ENCODE peak calls at places on chromosome 13, in six cellular contexts. One of them, this sample, is unnamed.

GRCh38 chr13:109737606-109738005 is 48.8 kb downstream of the IRS2 start:
- DNase-seq in HL-60: no peak
- DNase-seq in neural crest cell: no peak
- DNase-seq in astrocyte of the spinal cord: peak
- DNase-seq in GM06990: no peak
- DNase-seq in lower leg skin: no peak
- DNase-seq in this sample: no peak

GRCh38 chr13:103803349-103803748 is 737.1 kb upstream of the SLC10A2 start:
- DNase-seq in HL-60: no peak
- DNase-seq in neural crest cell: no peak
- DNase-seq in astrocyte of the spinal cord: no peak
- DNase-seq in GM06990: no peak
- DNase-seq in lower leg skin: no peak
- DNase-seq in this sample: no peak

GRCh38 chr13:110354715-110355473 is 47.8 kb downstream of the COL4A2 start:
- DNase-seq in HL-60: no peak
- DNase-seq in neural crest cell: no peak
- DNase-seq in astrocyte of the spinal cord: no peak
- DNase-seq in GM06990: peak
- DNase-seq in lower leg skin: no peak
- DNase-seq in this sample: peak

GRCh38 chr13:65882810-65883209 is 1347.3 kb downstream of the PCDH9 start:
- DNase-seq in HL-60: no peak
- DNase-seq in neural crest cell: no peak
- DNase-seq in astrocyte of the spinal cord: no peak
- DNase-seq in GM06990: no peak
- DNase-seq in lower leg skin: no peak
- DNase-seq in this sample: no peak

GRCh38 chr13:42328672-42329071 is 56.7 kb downstream of the AKAP11 start:
- DNase-seq in HL-60: no peak
- DNase-seq in neural crest cell: no peak
- DNase-seq in astrocyte of the spinal cord: peak
- DNase-seq in GM06990: peak
- DNase-seq in lower leg skin: no peak
- DNase-seq in this sample: no peak

GRCh38 chr13:22047082-22047784 is 376.4 kb downstream of the FGF9 start:
- DNase-seq in HL-60: no peak
- DNase-seq in neural crest cell: no peak
- DNase-seq in astrocyte of the spinal cord: no peak
- DNase-seq in GM06990: no peak
- DNase-seq in lower leg skin: no peak
- DNase-seq in this sample: no peak

GRCh38 chr13:40598599-40598998 is 67.8 kb downstream of the FOXO1 start:
- DNase-seq in HL-60: no peak
- DNase-seq in neural crest cell: no peak
- DNase-seq in astrocyte of the spinal cord: no peak
- DNase-seq in GM06990: no peak
- DNase-seq in lower leg skin: no peak
- DNase-seq in this sample: no peak

GRCh38 chr13:18954254-18954653 is 227.4 kb downstream of the TUBA3C start:
- DNase-seq in HL-60: no peak
- DNase-seq in neural crest cell: no peak
- DNase-seq in astrocyte of the spinal cord: no peak
- DNase-seq in GM06990: no peak
- DNase-seq in lower leg skin: no peak
- DNase-seq in this sample: no peak

GRCh38 chr13:77536358-77536757 is 852 bp downstream of the SCEL start:
- DNase-seq in HL-60: no peak
- DNase-seq in neural crest cell: no peak
- DNase-seq in astrocyte of the spinal cord: no peak
- DNase-seq in GM06990: no peak
- DNase-seq in lower leg skin: no peak
- DNase-seq in this sample: no peak

GRCh38 chr13:27962982-27963381 is 6.1 kb downstream of the CDX2 start:
- DNase-seq in HL-60: no peak
- DNase-seq in neural crest cell: no peak
- DNase-seq in astrocyte of the spinal cord: no peak
- DNase-seq in GM06990: no peak
- DNase-seq in lower leg skin: no peak
- DNase-seq in this sample: no peak

GRCh38 chr13:111394211-111394922 is 73.9 kb downstream of the TEX29 start:
- DNase-seq in HL-60: no peak
- DNase-seq in neural crest cell: no peak
- DNase-seq in astrocyte of the spinal cord: no peak
- DNase-seq in GM06990: no peak
- DNase-seq in lower leg skin: no peak
- DNase-seq in this sample: no peak

GRCh38 chr13:47291116-47291656 is 394.3 kb upstream of the HTR2A start:
- DNase-seq in HL-60: no peak
- DNase-seq in neural crest cell: no peak
- DNase-seq in astrocyte of the spinal cord: no peak
- DNase-seq in GM06990: no peak
- DNase-seq in lower leg skin: no peak
- DNase-seq in this sample: no peak

GRCh38 chr13:112643759-112644459 is 45.9 kb upstream of the ATP11A start:
- DNase-seq in HL-60: no peak
- DNase-seq in neural crest cell: no peak
- DNase-seq in astrocyte of the spinal cord: no peak
- DNase-seq in GM06990: no peak
- DNase-seq in lower leg skin: no peak
- DNase-seq in this sample: no peak

GRCh38 chr13:73399347-73400216 is 340.8 kb downstream of the KLF5 start:
- DNase-seq in HL-60: no peak
- DNase-seq in neural crest cell: no peak
- DNase-seq in astrocyte of the spinal cord: no peak
- DNase-seq in GM06990: no peak
- DNase-seq in lower leg skin: no peak
- DNase-seq in this sample: no peak

GRCh38 chr13:111604087-111604486 is 283.6 kb downstream of the TEX29 start:
- DNase-seq in HL-60: no peak
- DNase-seq in neural crest cell: no peak
- DNase-seq in astrocyte of the spinal cord: no peak
- DNase-seq in GM06990: no peak
- DNase-seq in lower leg skin: no peak
- DNase-seq in this sample: no peak

GRCh38 chr13:89969996-89970709 is 1377.3 kb upstream of the MIR17HG start:
- DNase-seq in HL-60: no peak
- DNase-seq in neural crest cell: no peak
- DNase-seq in astrocyte of the spinal cord: peak
- DNase-seq in GM06990: no peak
- DNase-seq in lower leg skin: no peak
- DNase-seq in this sample: no peak

GRCh38 chr13:96898855-96899254 is 95.4 kb downstream of the OXGR1 start:
- DNase-seq in HL-60: no peak
- DNase-seq in neural crest cell: no peak
- DNase-seq in astrocyte of the spinal cord: no peak
- DNase-seq in GM06990: no peak
- DNase-seq in lower leg skin: no peak
- DNase-seq in this sample: no peak

GRCh38 chr13:92721610-92722009 is 505.0 kb upstream of the GPC6 start:
- DNase-seq in HL-60: no peak
- DNase-seq in neural crest cell: no peak
- DNase-seq in astrocyte of the spinal cord: no peak
- DNase-seq in GM06990: no peak
- DNase-seq in lower leg skin: no peak
- DNase-seq in this sample: no peak

GRCh38 chr13:113356594-113356993 is 7.3 kb downstream of the GRTP1 start:
- DNase-seq in HL-60: no peak
- DNase-seq in neural crest cell: no peak
- DNase-seq in astrocyte of the spinal cord: no peak
- DNase-seq in GM06990: no peak
- DNase-seq in lower leg skin: no peak
- DNase-seq in this sample: no peak

GRCh38 chr13:61463027-61463426 is 47.4 kb upstream of the PCDH20 start:
- DNase-seq in HL-60: no peak
- DNase-seq in neural crest cell: no peak
- DNase-seq in astrocyte of the spinal cord: no peak
- DNase-seq in GM06990: no peak
- DNase-seq in lower leg skin: no peak
- DNase-seq in this sample: no peak

GRCh38 chr13:61470801-61471200 is 55.2 kb upstream of the PCDH20 start:
- DNase-seq in HL-60: no peak
- DNase-seq in neural crest cell: no peak
- DNase-seq in astrocyte of the spinal cord: no peak
- DNase-seq in GM06990: no peak
- DNase-seq in lower leg skin: no peak
- DNase-seq in this sample: no peak

DNA sequence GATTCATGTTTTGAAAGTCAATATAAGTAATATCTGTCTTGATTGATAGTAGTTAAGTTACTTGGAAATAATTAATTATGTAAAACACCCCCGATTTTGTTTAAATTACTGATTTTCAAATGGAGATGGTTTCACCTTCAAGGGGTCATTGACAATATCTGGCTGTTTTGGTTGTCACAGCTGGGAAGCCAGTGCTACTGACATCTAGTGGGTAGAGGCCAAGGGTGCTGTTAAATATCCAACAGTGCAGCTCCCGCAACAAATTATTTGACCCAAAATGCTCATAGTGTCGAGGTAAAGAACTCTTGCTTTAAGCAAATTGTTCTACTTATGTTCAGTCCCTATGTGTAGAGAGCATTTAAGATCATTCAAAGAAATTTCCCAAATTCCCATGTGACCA is 50.6 kb upstream of the PCDH20 start:
- DNase-seq in HL-60: no peak
- DNase-seq in neural crest cell: no peak
- DNase-seq in astrocyte of the spinal cord: no peak
- DNase-seq in GM06990: no peak
- DNase-seq in lower leg skin: no peak
- DNase-seq in this sample: no peak
- TF ChIP-seq CTCF in HL-60: no peak
- TF ChIP-seq CTCF in neural crest cell: peak
- TF ChIP-seq CTCF in astrocyte of the spinal cord: no peak
- TF ChIP-seq CTCF in GM06990: no peak
- TF ChIP-seq CTCF in lower leg skin: no peak
- TF ChIP-seq CTCF in this sample: no peak

GRCh38 chr13:36062249-36062648 is 68.9 kb downstream of the DCLK1 start:
- DNase-seq in HL-60: no peak
- DNase-seq in neural crest cell: no peak
- DNase-seq in astrocyte of the spinal cord: no peak
- DNase-seq in GM06990: no peak
- DNase-seq in lower leg skin: no peak
- DNase-seq in this sample: no peak

GRCh38 chr13:36057041-36057440 is 74.1 kb downstream of the DCLK1 start:
- DNase-seq in HL-60: no peak
- DNase-seq in neural crest cell: no peak
- DNase-seq in astrocyte of the spinal cord: no peak
- DNase-seq in GM06990: no peak
- DNase-seq in lower leg skin: no peak
- DNase-seq in this sample: no peak

GRCh38 chr13:36054041-36054440 is 77.1 kb downstream of the DCLK1 start:
- DNase-seq in HL-60: no peak
- DNase-seq in neural crest cell: no peak
- DNase-seq in astrocyte of the spinal cord: no peak
- DNase-seq in GM06990: no peak
- DNase-seq in lower leg skin: no peak
- DNase-seq in this sample: no peak

GRCh38 chr13:36059366-36059765 is 71.8 kb downstream of the DCLK1 start:
- DNase-seq in HL-60: no peak
- DNase-seq in neural crest cell: no peak
- DNase-seq in astrocyte of the spinal cord: no peak
- DNase-seq in GM06990: no peak
- DNase-seq in lower leg skin: no peak
- DNase-seq in this sample: no peak
- TF ChIP-seq CTCF in HL-60: no peak
- TF ChIP-seq CTCF in neural crest cell: no peak
- TF ChIP-seq CTCF in astrocyte of the spinal cord: no peak
- TF ChIP-seq CTCF in GM06990: no peak
- TF ChIP-seq CTCF in lower leg skin: no peak
- TF ChIP-seq CTCF in this sample: no peak

GRCh38 chr13:98467263-98467985 is 109.5 kb downstream of the STK24 start:
- DNase-seq in HL-60: no peak
- DNase-seq in neural crest cell: no peak
- DNase-seq in astrocyte of the spinal cord: no peak
- DNase-seq in GM06990: no peak
- DNase-seq in lower leg skin: no peak
- DNase-seq in this sample: no peak

GRCh38 chr13:98462946-98463345 is 114.0 kb downstream of the STK24 start:
- DNase-seq in HL-60: no peak
- DNase-seq in neural crest cell: no peak
- DNase-seq in astrocyte of the spinal cord: no peak
- DNase-seq in GM06990: no peak
- DNase-seq in lower leg skin: no peak
- DNase-seq in this sample: no peak

GRCh38 chr13:98468352-98468751 is 108.6 kb downstream of the STK24 start:
- DNase-seq in HL-60: no peak
- DNase-seq in neural crest cell: no peak
- DNase-seq in astrocyte of the spinal cord: no peak
- DNase-seq in GM06990: no peak
- DNase-seq in lower leg skin: no peak
- DNase-seq in this sample: no peak

GRCh38 chr13:98468929-98469328 is 108.0 kb downstream of the STK24 start:
- DNase-seq in HL-60: no peak
- DNase-seq in neural crest cell: no peak
- DNase-seq in astrocyte of the spinal cord: no peak
- DNase-seq in GM06990: no peak
- DNase-seq in lower leg skin: no peak
- DNase-seq in this sample: no peak

DNA sequence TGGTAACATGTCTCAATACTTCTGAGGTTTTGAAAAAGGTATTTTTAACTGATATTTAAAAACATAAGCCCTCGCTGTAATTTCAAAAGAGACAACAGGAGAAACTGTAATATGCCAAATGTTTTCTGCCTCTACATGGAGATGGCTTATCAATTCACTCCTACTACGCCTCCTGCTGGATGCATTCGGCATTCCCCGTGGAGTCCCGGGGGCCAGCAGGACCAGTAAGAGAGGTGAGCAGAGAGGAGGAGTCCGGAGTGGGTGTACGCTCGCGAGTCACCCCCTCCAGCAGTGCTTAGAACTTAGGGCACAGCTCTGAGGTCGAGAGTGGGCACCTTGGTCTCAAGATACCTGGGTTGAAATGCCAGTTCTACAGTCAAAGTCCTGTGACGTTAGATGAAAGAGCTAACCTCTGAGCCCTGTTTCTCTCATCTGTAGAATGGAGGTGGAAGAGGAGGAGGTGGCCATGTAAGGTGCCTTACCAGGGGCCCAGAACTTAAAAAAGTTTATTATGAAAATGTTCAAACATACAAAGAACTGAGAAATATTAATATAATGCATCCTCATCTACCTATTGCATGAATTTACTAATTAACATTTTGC is 110.2 kb downstream of the STK24 start:
- DNase-seq in HL-60: no peak
- DNase-seq in neural crest cell: peak
- DNase-seq in astrocyte of the spinal cord: peak
- DNase-seq in GM06990: no peak
- DNase-seq in lower leg skin: no peak
- DNase-seq in this sample: peak
- TF ChIP-seq CTCF in HL-60: peak
- TF ChIP-seq CTCF in neural crest cell: peak
- TF ChIP-seq CTCF in astrocyte of the spinal cord: peak
- TF ChIP-seq CTCF in GM06990: peak
- TF ChIP-seq CTCF in lower leg skin: no peak
- TF ChIP-seq CTCF in this sample: peak

DNA sequence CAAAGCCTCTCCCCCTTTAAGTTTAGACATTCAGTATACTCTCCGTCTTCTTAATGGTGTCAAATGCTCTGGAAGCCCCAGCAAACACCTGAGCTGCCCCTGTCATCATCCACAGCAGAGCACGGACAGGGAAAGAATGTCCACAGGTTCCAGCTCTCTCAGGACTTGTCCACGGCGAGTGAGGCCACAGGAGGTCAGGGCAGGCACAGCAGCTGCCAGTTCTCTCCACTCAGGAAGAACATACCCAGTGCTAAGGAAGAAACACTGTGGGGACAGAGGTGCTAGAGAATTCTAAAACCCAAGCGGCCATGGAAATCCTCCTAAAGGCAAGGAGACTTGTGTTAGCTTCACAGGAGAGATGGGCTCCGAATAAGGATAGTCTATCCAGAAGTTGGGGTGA is 132.0 kb upstream of the SERP2 start:
- DNase-seq in HL-60: no peak
- DNase-seq in neural crest cell: no peak
- DNase-seq in astrocyte of the spinal cord: no peak
- DNase-seq in GM06990: no peak
- DNase-seq in lower leg skin: no peak
- DNase-seq in this sample: no peak
- TF ChIP-seq CTCF in HL-60: no peak
- TF ChIP-seq CTCF in neural crest cell: no peak
- TF ChIP-seq CTCF in astrocyte of the spinal cord: no peak
- TF ChIP-seq CTCF in GM06990: peak
- TF ChIP-seq CTCF in lower leg skin: no peak
- TF ChIP-seq CTCF in this sample: no peak